ENCODE peak calls at places on chromosomes 7 and 10, in five cellular contexts. Q is GM12891, Z is Peyer's patch, J is left colon, B is glutamatergic neuron. G is an unnamed sample.

GRCh38 chr10:96512524-96512991 is 1.2 kb downstream of the TLL2 start:
- DNase-seq in Q (peak; percentile 33), Z (peak; percentile 59), J (peak; percentile 36), B (peak; percentile 29), G (peak; percentile 21)

GRCh38 chr7:88455696-88456095 is 149.0 kb upstream of the STEAP4 start:
- DNase-seq in Q (no peak), Z (no peak), J (no peak), B (no peak), G (no peak)

GRCh38 chr7:76285604-76286374 is 16.7 kb upstream of the HSPB1 start:
- DNase-seq in Q (no peak), Z (no peak), J (peak; percentile 24), B (no peak), G (no peak)

GRCh38 chr10:103967433-103968142 is 648 bp downstream of the SLK start:
- DNase-seq in Q (peak; percentile 37), Z (peak; percentile 52), J (no peak), B (no peak), G (peak; percentile 60)

GRCh38 chr7:371779-372545 is 82.0 kb downstream of the FOXL3 start:
- DNase-seq in Q (no peak), Z (peak; percentile 49), J (peak; percentile 23), B (peak; percentile 25), G (no peak)

GRCh38 chr7:151598045-151598444 is 78.3 kb upstream of the RHEB start:
- DNase-seq in Q (no peak), Z (no peak), J (no peak), B (no peak), G (no peak)

GRCh38 chr7:106076537-106076936 is 35.6 kb downstream of the SYPL1 start:
- DNase-seq in Q (no peak), Z (no peak), J (no peak), B (no peak), G (peak; percentile 56)

GRCh38 chr10:104209575-104210198 is 22.5 kb downstream of the CFAP43 start:
- DNase-seq in Q (no peak), Z (no peak), J (no peak), B (peak; percentile 47), G (peak; percentile 64)

GRCh38 chr10:130171196-130171595 is 35.0 kb downstream of the GLRX3 start:
- DNase-seq in Q (no peak), Z (no peak), J (no peak), B (no peak), G (no peak)

GRCh38 chr7:24715661-24716479 is 41.4 kb downstream of the GSDME start:
- DNase-seq in Q (no peak), Z (no peak), J (no peak), B (no peak), G (peak; percentile 86)

GRCh38 chr7:94258856-94259255 is 135.8 kb upstream of the COL1A2 start:
- DNase-seq in Q (no peak), Z (no peak), J (no peak), B (peak; percentile 31), G (no peak)

GRCh38 chr7:29806131-29806792 is at the start of gene WIPF3:
- DNase-seq in Q (peak; percentile 30), Z (peak; percentile 66), J (peak; percentile 31), B (peak; percentile 41), G (no peak)

GRCh38 chr10:30701471-30702173 is 72.1 kb upstream of the LYZL2 start:
- DNase-seq in Q (no peak), Z (no peak), J (peak; percentile 54), B (no peak), G (peak; percentile 89)

GRCh38 chr7:130143986-130144618 is 61.1 kb downstream of the TMEM209 start:
- DNase-seq in Q (no peak), Z (no peak), J (peak; percentile 70), B (no peak), G (no peak)

GRCh38 chr10:29860159-29860558 is 199.2 kb downstream of the JCAD start:
- DNase-seq in Q (no peak), Z (no peak), J (no peak), B (no peak), G (no peak)

GRCh38 chr7:32892521-32893224 is 1.1 kb upstream of the KBTBD2 start:
- DNase-seq in Q (no peak), Z (peak; percentile 70), J (peak; percentile 50), B (peak; percentile 46), G (peak; percentile 85)

GRCh38 chr10:70927221-70927943 is 39.0 kb upstream of the PCBD1 start:
- DNase-seq in Q (no peak), Z (no peak), J (no peak), B (no peak), G (no peak)

GRCh38 chr7:51140203-51140938 is 176.2 kb downstream of the COBL start:
- DNase-seq in Q (no peak), Z (no peak), J (no peak), B (no peak), G (no peak)

GRCh38 chr10:49518982-49519578 is 19.8 kb downstream of the ERCC6 start:
- DNase-seq in Q (no peak), Z (no peak), J (no peak), B (no peak), G (peak; percentile 69)

GRCh38 chr7:123948122-123948521 is 23.1 kb downstream of the SPAM1 start:
- DNase-seq in Q (no peak), Z (no peak), J (no peak), B (no peak), G (no peak)

GRCh38 chr7:129434846-129435318 is 650 bp downstream of the STRIP2 start:
- DNase-seq in Q (no peak), Z (no peak), J (no peak), B (peak; percentile 35), G (no peak)

GRCh38 chr7:531777-532176 is 12.1 kb upstream of the PDGFA start:
- DNase-seq in Q (no peak), Z (no peak), J (no peak), B (no peak), G (no peak)

GRCh38 chr7:40887099-40887498 is 752.3 kb downstream of the SUGCT start:
- DNase-seq in Q (no peak), Z (no peak), J (no peak), B (no peak), G (no peak)

GRCh38 chr7:38215734-38216670 is 38.0 kb downstream of the STARD3NL start:
- DNase-seq in Q (no peak), Z (peak; percentile 69), J (peak; percentile 82), B (peak; percentile 84), G (peak; percentile 89)

G was measured in NAMALWA.